ENCODE peak calls at places on chromosomes 11 and 22, in seven cellular contexts. I is Panc1, E is fibroblast of lung, F is GM12864, C is left lung, A is HCT116, K is AG09309. S is an unnamed sample.

GRCh38 chr11:95229199-95230053 is 1.6 kb downstream of the SESN3 start:
- DNase-seq in I (no peak), E (peak), F (no peak), C (peak), A (no peak), K (no peak), S (no peak)

GRCh38 chr11:116366451-116366850 is 406.3 kb downstream of the BUD13 start:
- DNase-seq in I (no peak), E (no peak), F (no peak), C (no peak), A (no peak), K (no peak), S (no peak)

GRCh38 chr22:41524809-41525449 is 19.3 kb downstream of the POLR3H start:
- DNase-seq in I (no peak), E (no peak), F (no peak), C (no peak), A (no peak), K (no peak), S (no peak)

GRCh38 chr22:19629720-19630419 is 84.4 kb upstream of the SEPTIN5 start:
- DNase-seq in I (peak), E (peak), F (peak), C (peak), A (peak), K (peak), S (peak)

GRCh38 chr11:95715777-95716241 is 73.8 kb downstream of the FAM76B start:
- DNase-seq in I (no peak), E (no peak), F (peak), C (no peak), A (no peak), K (no peak), S (peak)

GRCh38 chr11:57604289-57605010 is 7.0 kb downstream of the SERPING1 start:
- DNase-seq in I (no peak), E (peak), F (no peak), C (no peak), A (no peak), K (no peak), S (no peak)

GRCh38 chr22:38104084-38104483 is 6.4 kb downstream of the BAIAP2L2 start:
- DNase-seq in I (no peak), E (no peak), F (no peak), C (no peak), A (peak), K (no peak), S (no peak)

GRCh38 chr11:79430280-79430679 is 10.6 kb downstream of the TENM4 start:
- DNase-seq in I (no peak), E (no peak), F (no peak), C (no peak), A (no peak), K (no peak), S (no peak)

GRCh38 chr11:108994887-108995286 is 330.0 kb downstream of the DDX10 start:
- DNase-seq in I (no peak), E (no peak), F (no peak), C (no peak), A (no peak), K (no peak), S (no peak)

GRCh38 chr22:25148149-25148691 is 51.4 kb upstream of the CRYBB3 start:
- DNase-seq in I (no peak), E (no peak), F (no peak), C (no peak), A (no peak), K (no peak), S (no peak)

GRCh38 chr11:47380078-47380477 is 1.7 kb upstream of the SPI1 start:
- DNase-seq in I (no peak), E (no peak), F (no peak), C (no peak), A (no peak), K (no peak), S (no peak)

GRCh38 chr11:22207162-22207561 is 14.3 kb downstream of the ANO5 start:
- DNase-seq in I (no peak), E (no peak), F (no peak), C (no peak), A (no peak), K (no peak), S (no peak)

GRCh38 chr11:68584097-68584496 is 100.2 kb upstream of the GAL start:
- DNase-seq in I (no peak), E (peak), F (peak), C (no peak), A (no peak), K (no peak), S (no peak)

GRCh38 chr11:117520201-117520600 is 192.5 kb downstream of the CEP164 start:
- DNase-seq in I (no peak), E (no peak), F (no peak), C (no peak), A (no peak), K (no peak), S (no peak)

GRCh38 chr11:44593194-44593593 is 27.7 kb downstream of the CD82 start:
- DNase-seq in I (no peak), E (no peak), F (no peak), C (no peak), A (no peak), K (no peak), S (peak)

GRCh38 chr22:27152033-27152432 is 494.6 kb downstream of the MIAT start:
- DNase-seq in I (no peak), E (no peak), F (no peak), C (no peak), A (no peak), K (no peak), S (no peak)

GRCh38 chr11:130247289-130247688 is 67.4 kb downstream of the ZBTB44 start:
- DNase-seq in I (no peak), E (no peak), F (no peak), C (no peak), A (no peak), K (no peak), S (no peak)

GRCh38 chr11:40118026-40118425 is 1341.4 kb downstream of the LRRC4C start:
- DNase-seq in I (no peak), E (no peak), F (no peak), C (no peak), A (no peak), K (no peak), S (no peak)

GRCh38 chr11:3920148-3920852 is 64.8 kb downstream of the STIM1 start:
- DNase-seq in I (no peak), E (peak), F (peak), C (no peak), A (peak), K (peak), S (peak)

GRCh38 chr11:134984421-134984820 is 572.4 kb upstream of the B3GAT1 start:
- DNase-seq in I (no peak), E (no peak), F (no peak), C (no peak), A (no peak), K (no peak), S (no peak)

GRCh38 chr11:77449060-77449521 is 24.8 kb downstream of the PAK1 start:
- DNase-seq in I (no peak), E (no peak), F (peak), C (no peak), A (no peak), K (no peak), S (no peak)

GRCh38 chr22:47192651-47193437 is 430.4 kb downstream of the TBC1D22A start:
- DNase-seq in I (no peak), E (no peak), F (no peak), C (no peak), A (peak), K (no peak), S (no peak)

DNA sequence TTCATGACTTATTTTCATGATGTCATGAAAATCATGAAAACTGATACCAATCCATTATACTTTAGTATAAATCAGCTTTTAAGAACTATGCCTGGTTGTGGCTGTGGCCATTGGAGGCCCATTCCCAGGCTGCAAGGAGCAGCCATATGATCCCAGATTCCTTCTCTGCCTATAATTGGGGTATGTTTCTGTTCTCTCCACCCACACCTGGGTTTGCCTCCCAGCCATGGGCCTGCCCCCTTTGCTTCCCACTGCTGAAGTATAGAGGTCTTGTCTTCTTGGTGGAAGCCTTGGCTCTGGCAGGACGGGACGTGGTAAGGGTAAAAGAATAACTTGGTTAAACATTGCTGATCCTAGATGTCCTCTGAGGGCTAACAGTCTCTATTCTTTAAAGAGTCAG is 2.3 kb downstream of the MICAL2 start:
- DNase-seq in I (no peak), E (no peak), F (no peak), C (no peak), A (no peak), K (no peak), S (no peak)
- H3K4me3 ChIP-seq in I (no peak), E (peak), F (no peak), C (peak), A (no peak), K (no peak), S (peak)

DNA sequence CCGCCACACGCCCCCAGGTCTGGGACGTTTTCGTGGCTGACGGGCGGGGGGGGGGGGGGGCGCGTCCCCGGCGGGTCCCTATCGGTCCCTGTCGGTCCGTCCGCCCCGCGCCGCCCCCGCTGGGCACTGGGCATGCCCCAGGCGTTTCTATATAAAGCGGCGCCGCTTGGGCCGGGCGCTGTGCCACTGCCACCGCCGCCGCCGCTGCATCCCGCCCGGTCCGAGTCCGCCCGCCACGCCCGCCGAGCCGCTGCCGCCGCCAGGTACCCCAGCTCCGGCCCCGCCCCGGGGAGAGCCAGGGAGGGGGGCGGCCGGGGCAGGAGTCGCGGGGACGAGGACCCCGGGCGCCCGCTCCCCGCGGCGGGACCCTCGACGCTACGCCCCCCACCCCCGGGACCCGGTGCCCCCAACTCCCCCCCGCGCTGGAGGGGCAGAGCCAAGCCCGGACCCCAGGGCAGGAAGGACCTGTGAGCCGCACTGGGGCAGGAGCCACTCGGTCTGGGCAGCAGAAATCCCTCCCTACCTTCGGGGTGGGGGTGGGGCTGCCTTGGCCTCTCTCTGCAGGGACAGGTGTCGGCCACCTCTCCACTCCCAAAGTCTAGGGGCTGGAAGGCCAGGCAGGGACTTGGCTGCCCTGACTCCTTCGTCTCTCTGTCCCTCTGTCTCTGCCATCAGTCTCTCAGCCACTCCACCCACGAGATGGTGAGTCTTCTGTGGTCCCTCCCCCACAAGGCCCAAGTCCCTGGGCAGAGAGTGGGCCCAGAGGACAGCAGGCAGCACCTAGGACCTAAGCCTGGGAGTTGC is at the start of gene CARNS1:
- DNase-seq in I (no peak), E (no peak), F (no peak), C (peak), A (no peak), K (no peak), S (no peak)
- H3K4me3 ChIP-seq in I (peak), E (no peak), F (no peak), C (no peak), A (peak), K (peak), S (peak)

GRCh38 chr11:65871811-65872548 is 620 bp downstream of the EFEMP2 start:
- DNase-seq in I (no peak), E (peak), F (no peak), C (peak), A (no peak), K (no peak), S (no peak)
- H3K4me3 ChIP-seq in I (peak), E (peak), F (no peak), C (peak), A (no peak), K (peak), S (peak)

GRCh38 chr11:2698386-2699184 is 1.2 kb downstream of the KCNQ1OT1 start:
- DNase-seq in I (no peak), E (no peak), F (no peak), C (no peak), A (no peak), K (no peak), S (no peak)

GRCh38 chr11:2697871-2698270 is 1.9 kb downstream of the KCNQ1OT1 start:
- DNase-seq in I (no peak), E (no peak), F (no peak), C (no peak), A (no peak), K (no peak), S (no peak)

GRCh38 chr11:2694995-2695939 is 4.5 kb downstream of the KCNQ1OT1 start:
- DNase-seq in I (no peak), E (no peak), F (no peak), C (peak), A (no peak), K (no peak), S (no peak)

GRCh38 chr11:2694495-2694894 is 5.3 kb downstream of the KCNQ1OT1 start:
- DNase-seq in I (no peak), E (no peak), F (no peak), C (no peak), A (no peak), K (no peak), S (no peak)

GRCh38 chr11:2696461-2696860 is 3.3 kb downstream of the KCNQ1OT1 start:
- DNase-seq in I (no peak), E (no peak), F (no peak), C (no peak), A (no peak), K (no peak), S (no peak)
- H3K4me3 ChIP-seq in I (no peak), E (peak), F (no peak), C (no peak), A (no peak), K (no peak), S (no peak)

GRCh38 chr11:91305402-91305801 is 919.2 kb upstream of the FAT3 start:
- DNase-seq in I (no peak), E (no peak), F (no peak), C (no peak), A (no peak), K (no peak), S (no peak)

GRCh38 chr11:91314521-91314920 is 910.1 kb upstream of the FAT3 start:
- DNase-seq in I (no peak), E (no peak), F (no peak), C (no peak), A (no peak), K (no peak), S (no peak)

GRCh38 chr11:91308069-91308468 is 916.5 kb upstream of the FAT3 start:
- DNase-seq in I (no peak), E (no peak), F (no peak), C (no peak), A (no peak), K (no peak), S (no peak)

DNA sequence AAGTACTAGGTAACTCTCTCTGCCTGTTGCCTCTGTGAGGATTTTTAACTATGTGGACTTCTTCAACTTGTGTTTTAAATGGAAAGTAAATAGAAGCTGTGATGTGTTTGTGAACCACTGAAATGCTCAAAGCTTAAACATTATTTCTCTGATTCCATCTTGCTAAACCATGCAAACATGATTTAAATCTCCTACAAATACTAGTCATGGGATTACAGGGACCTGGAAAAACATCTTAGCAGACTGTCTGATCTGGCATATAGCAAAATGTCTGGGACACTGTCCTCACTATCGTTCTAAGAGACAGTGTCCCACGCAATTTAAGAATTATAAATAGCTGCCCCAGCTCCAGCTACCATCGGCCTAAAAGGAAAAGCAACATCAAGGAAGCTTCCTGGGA is 914.5 kb upstream of the FAT3 start:
- DNase-seq in I (no peak), E (no peak), F (no peak), C (no peak), A (no peak), K (no peak), S (no peak)
- H3K4me3 ChIP-seq in I (no peak), E (no peak), F (no peak), C (no peak), A (no peak), K (no peak), S (no peak)

DNA sequence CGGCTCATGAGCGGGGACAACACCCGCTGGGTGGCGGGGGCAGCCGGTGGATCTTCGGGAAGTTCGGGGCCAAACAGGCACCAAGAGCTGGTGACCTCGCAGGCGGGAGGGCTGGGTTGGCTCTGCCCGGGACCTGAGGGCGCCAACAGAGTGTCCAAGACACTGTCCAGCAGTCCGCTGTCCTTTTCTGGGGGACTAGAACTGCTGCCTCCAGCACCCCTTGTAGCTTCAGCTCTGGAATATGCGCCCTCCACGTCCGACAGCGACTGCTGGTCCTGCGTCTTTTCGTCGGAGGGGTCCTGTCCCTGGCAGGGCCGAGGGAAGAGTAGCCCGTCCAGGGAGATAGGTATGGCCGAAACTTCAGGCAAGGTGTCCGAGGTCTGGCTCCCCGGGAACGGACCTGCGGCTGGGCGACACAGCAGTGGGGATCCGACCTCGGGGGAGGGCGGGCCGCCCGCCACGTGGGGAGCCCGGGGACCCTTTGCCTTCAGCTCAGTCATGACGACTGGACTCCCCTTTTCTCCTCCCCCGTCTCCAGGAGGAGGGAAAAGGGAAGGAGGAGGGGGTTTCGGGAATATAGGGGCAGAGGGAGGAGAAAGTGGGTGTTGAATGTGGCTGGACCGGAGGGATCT is 926 bp downstream of the PGR start:
- DNase-seq in I (no peak), E (no peak), F (no peak), C (peak), A (no peak), K (no peak), S (no peak)
- H3K4me3 ChIP-seq in I (no peak), E (peak), F (no peak), C (peak), A (no peak), K (no peak), S (no peak)

GRCh38 chr11:120401506-120401905 is 65.3 kb downstream of the ARHGEF12 start:
- DNase-seq in I (no peak), E (no peak), F (no peak), C (no peak), A (no peak), K (no peak), S (no peak)
- H3K4me3 ChIP-seq in I (peak), E (peak), F (no peak), C (no peak), A (no peak), K (no peak), S (peak)

DNA sequence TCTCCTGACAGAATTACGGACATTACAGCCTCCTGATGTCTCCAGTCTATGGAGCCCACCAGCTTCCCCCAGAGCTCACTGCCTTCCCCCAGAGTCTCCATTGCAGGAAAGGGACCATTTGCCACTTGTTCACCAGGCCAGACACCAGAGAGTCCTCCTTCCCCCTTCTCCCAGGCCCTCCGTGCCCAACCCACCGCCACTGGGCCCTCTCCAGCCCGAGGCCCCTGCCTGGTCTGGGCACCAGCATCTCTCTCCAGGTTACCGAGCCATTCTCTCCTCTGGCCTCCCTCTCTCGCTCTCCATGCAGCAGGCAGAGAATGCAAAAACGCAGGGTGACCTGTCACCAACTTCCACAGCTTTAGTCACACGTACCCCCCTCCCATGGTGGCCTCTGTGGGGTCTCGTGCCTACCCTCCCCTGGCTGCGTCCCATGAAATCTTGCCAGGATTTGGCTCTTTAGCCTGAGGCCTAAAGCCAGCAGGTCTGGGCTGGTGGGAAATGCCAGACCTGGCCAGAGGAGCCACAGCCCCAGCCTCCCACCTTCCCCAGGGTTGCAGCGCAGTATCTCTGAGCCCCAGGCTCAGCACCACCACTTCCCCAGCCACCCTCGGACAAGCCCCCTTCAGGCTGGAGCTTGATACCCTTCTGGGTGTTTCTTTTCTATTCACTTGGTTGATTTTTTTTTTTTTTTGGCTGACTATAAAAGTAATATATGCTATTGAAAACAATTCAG is 6.8 kb upstream of the SERPINH1 start:
- DNase-seq in I (no peak), E (no peak), F (no peak), C (peak), A (no peak), K (no peak), S (no peak)
- H3K4me3 ChIP-seq in I (no peak), E (peak), F (no peak), C (no peak), A (no peak), K (no peak), S (peak)

DNA sequence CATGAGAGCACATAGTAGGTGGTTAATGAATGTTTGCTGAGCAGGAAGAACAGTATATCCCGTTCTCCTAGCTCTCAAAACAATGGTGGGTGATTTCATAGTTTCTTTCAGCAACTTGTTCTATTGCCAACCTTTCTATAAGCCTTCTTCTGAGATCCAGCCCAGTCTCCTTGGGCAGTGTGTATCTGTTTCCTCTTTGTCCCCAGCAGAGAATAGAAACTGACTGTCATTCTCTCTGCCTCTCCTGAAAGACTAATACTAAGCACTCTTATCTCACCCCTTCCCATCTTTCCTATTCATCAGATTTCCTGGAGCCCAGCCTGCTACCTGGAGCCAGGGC is 272.9 kb downstream of the ST3GAL4 start:
- DNase-seq in I (no peak), E (no peak), F (no peak), C (no peak), A (no peak), K (no peak), S (no peak)
- H3K4me3 ChIP-seq in I (no peak), E (no peak), F (no peak), C (no peak), A (no peak), K (no peak), S (no peak)